ENCODE peak calls at places on chromosomes 1 and 21, in five cellular contexts. D is SW 1271; K is naive thymus-derived CD4-positive, alpha-beta T cell; G is anterior cingulate cortex; L is heart left ventricle. B is an unnamed sample.

GRCh38 chr1:240285541-240285940 is 193.9 kb downstream of the FMN2 start:
- DNase-seq in G (no peak), D (no peak), K (no peak), L (no peak), B (peak)

GRCh38 chr1:165371588-165372235 is 15.2 kb upstream of the LMX1A start:
- DNase-seq in G (no peak), D (no peak), K (no peak), L (no peak), B (no peak)

GRCh38 chr1:150626150-150626549 is 3.3 kb downstream of the ENSA start:
- DNase-seq in L (no peak), D (no peak), G (peak), K (no peak), B (no peak)

GRCh38 chr1:17333081-17333480 is 25.1 kb downstream of the PADI4 start:
- DNase-seq in L (no peak), K (no peak), G (no peak), D (no peak), B (no peak)

GRCh38 chr21:42125571-42126544 is 54.7 kb downstream of the UMODL1 start:
- DNase-seq in L (no peak), D (no peak), G (no peak), K (no peak), B (peak)

GRCh38 chr1:38222906-38223305 is 176.3 kb upstream of the POU3F1 start:
- DNase-seq in G (no peak), K (no peak), L (no peak), D (no peak), B (no peak)

GRCh38 chr1:202160377-202160940 is at the start of gene PTPN7:
- DNase-seq in G (no peak), L (no peak), K (peak), D (no peak), B (no peak)

GRCh38 chr1:107529511-107530149 is 388.8 kb downstream of the NTNG1 start:
- DNase-seq in D (peak), G (peak), K (no peak), L (no peak), B (peak)

GRCh38 chr1:170687625-170688024 is 23.7 kb downstream of the PRRX1 start:
- DNase-seq in K (no peak), L (no peak), D (no peak), G (no peak), B (no peak)

GRCh38 chr1:153288634-153289275 is 24.0 kb downstream of the PGLYRP3 start:
- DNase-seq in K (no peak), D (no peak), L (no peak), G (no peak), B (no peak)

GRCh38 chr1:54361342-54361741 is 44.9 kb downstream of the SSBP3 start:
- DNase-seq in K (no peak), L (no peak), G (peak), D (no peak), B (no peak)

GRCh38 chr1:13513885-13514546 is at the start of gene LRRC38:
- DNase-seq in D (no peak), K (no peak), G (no peak), L (peak), B (no peak)

GRCh38 chr1:32329931-32330466 is 6.0 kb downstream of the MARCKSL1 start:
- DNase-seq in D (no peak), G (no peak), L (no peak), K (no peak), B (no peak)

GRCh38 chr1:185239861-185240260 is 77.2 kb downstream of the IVNS1ABP start:
- DNase-seq in D (no peak), L (no peak), G (no peak), K (no peak), B (no peak)

GRCh38 chr1:5704785-5705514 is 287.3 kb downstream of the NPHP4 start:
- DNase-seq in G (no peak), L (no peak), K (no peak), D (no peak), B (no peak)

GRCh38 chr1:11691302-11691914 is at the start of gene DRAXIN:
- DNase-seq in K (no peak), L (no peak), G (no peak), D (no peak), B (no peak)

GRCh38 chr1:67192902-67193301 is 26.6 kb downstream of the IL23R start:
- DNase-seq in D (no peak), L (no peak), K (no peak), G (no peak), B (no peak)

GRCh38 chr1:160789051-160789701 is 6.8 kb upstream of the LY9 start:
- DNase-seq in L (no peak), D (no peak), K (no peak), G (no peak), B (no peak)

GRCh38 chr1:115088871-115089442 is 346 bp downstream of the TSPAN2 start:
- DNase-seq in G (no peak), D (no peak), K (no peak), L (no peak), B (no peak)